ENCODE peak calls at places on chromosomes 7 and 10, in eight cellular contexts. P is osteoblast, H is Panc1, G is cardiac muscle cell, U is uterus, D is upper lobe of left lung, R is astrocyte of the spinal cord, E is nephron progenitor cell. Q is an unnamed sample.

GRCh38 chr7:15801565-15801964 is 115.1 kb upstream of the MEOX2 start:
- DNase-seq in P (peak; percentile 86), H (no peak), G (peak; percentile 6), U (no peak), D (no peak), R (peak; percentile 89), E (no peak), Q (no peak)

GRCh38 chr10:125840406-125840805 is 17.1 kb downstream of the BCCIP start:
- DNase-seq in P (no peak), H (no peak), G (no peak), U (no peak), D (no peak), R (no peak), E (no peak), Q (no peak)

GRCh38 chr7:55206235-55207029 is 158.7 kb upstream of the LANCL2 start:
- DNase-seq in P (no peak), H (no peak), G (no peak), U (no peak), D (no peak), R (peak; percentile 78), E (no peak), Q (no peak)

GRCh38 chr7:22387583-22387982 is 30.6 kb upstream of the RAPGEF5 start:
- DNase-seq in P (peak; percentile 84), H (no peak), G (no peak), U (peak; percentile 20), D (no peak), R (peak; percentile 73), E (no peak), Q (no peak)

GRCh38 chr10:127945335-127945734 is 38.4 kb downstream of the PTPRE start:
- DNase-seq in P (no peak), H (no peak), G (no peak), U (no peak), D (peak; percentile 40), R (peak; percentile 45), E (no peak), Q (no peak)

GRCh38 chr7:23184709-23185354 is 3.0 kb downstream of the NUP42 start:
- DNase-seq in P (peak; percentile 86), H (peak; percentile 42), G (peak; percentile 29), U (peak; percentile 50), D (no peak), R (peak; percentile 36), E (no peak), Q (no peak)

GRCh38 chr7:157527235-157527634 is 190.4 kb downstream of the DNAJB6 start:
- DNase-seq in P (peak; percentile 68), H (no peak), G (no peak), U (no peak), D (no peak), R (no peak), E (no peak), Q (peak; percentile 62)

GRCh38 chr10:117271427-117271826 is 30.5 kb downstream of the SLC18A2 start:
- DNase-seq in P (no peak), H (no peak), G (no peak), U (no peak), D (no peak), R (peak; percentile 10), E (no peak), Q (no peak)

GRCh38 chr10:81108516-81109199 is 571.0 kb downstream of the SH2D4B start:
- DNase-seq in P (no peak), H (no peak), G (no peak), U (no peak), D (no peak), R (no peak), E (no peak), Q (no peak)

GRCh38 chr10:68625316-68625921 is 65.3 kb downstream of the TET1 start:
- DNase-seq in P (peak; percentile 50), H (no peak), G (no peak), U (no peak), D (no peak), R (no peak), E (no peak), Q (no peak)

GRCh38 chr10:37812290-37812689 is 45.1 kb downstream of the ZNF248 start:
- DNase-seq in P (no peak), H (no peak), G (no peak), U (no peak), D (no peak), R (no peak), E (no peak), Q (no peak)

GRCh38 chr10:75926763-75927162 is 495.3 kb downstream of the LRMDA start:
- DNase-seq in P (no peak), H (no peak), G (peak; percentile 62), U (no peak), D (no peak), R (no peak), E (no peak), Q (no peak)

GRCh38 chr7:87506243-87507180 is 31.0 kb upstream of the ABCB4 start:
- DNase-seq in P (no peak), H (no peak), G (no peak), U (no peak), D (no peak), R (peak; percentile 15), E (no peak), Q (no peak)

GRCh38 chr7:158302274-158303070 is 285.2 kb downstream of the PTPRN2 start:
- DNase-seq in P (peak; percentile 44), H (no peak), G (no peak), U (no peak), D (no peak), R (no peak), E (no peak), Q (no peak)

GRCh38 chr10:130484131-130484911 is 348.1 kb downstream of the GLRX3 start:
- DNase-seq in P (peak; percentile 79), H (no peak), G (no peak), U (no peak), D (peak; percentile 12), R (no peak), E (no peak), Q (no peak)

DNA sequence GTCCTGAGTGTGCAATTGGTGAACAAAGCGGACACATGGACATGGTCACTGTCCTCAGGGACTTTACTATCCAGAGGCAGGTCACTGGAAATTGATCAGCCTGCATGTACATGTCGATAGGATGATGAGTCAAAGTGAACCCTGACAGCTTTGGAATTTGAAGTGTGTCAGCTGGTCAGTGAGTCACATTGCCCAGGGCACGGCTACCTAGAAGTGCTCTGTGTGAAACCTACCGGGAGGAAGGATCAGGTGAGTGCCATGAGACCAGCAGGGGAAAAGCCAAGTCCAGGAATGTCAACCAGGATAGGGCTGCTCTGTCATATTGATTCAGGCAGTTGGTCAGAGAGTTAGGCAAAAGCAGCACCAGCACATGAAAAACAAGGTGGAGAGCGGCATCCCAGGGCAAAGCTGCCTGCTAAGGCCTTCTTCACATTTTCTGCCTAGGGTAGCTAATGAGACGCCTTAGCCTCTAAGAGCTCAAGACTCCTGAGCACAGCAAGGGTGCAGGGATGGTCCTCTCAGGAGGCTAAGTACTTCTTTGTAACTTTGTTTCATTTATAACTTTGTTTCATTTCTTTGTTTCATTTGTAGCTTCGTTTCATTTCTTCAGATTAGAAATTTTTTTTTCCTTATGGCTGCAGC is 19.4 kb upstream of the PDCD4 start:
- DNase-seq in P (no peak), H (no peak), G (no peak), U (no peak), D (peak; percentile 75), R (no peak), E (no peak), Q (no peak)
- TF ChIP-seq CTCF in P (no peak), H (no peak), G (no peak), U (no peak), D (no peak), R (no peak), E (no peak), Q (no peak)

GRCh38 chr10:115125505-115125904 is 32.3 kb downstream of the ATRNL1 start:
- DNase-seq in P (no peak), H (no peak), G (no peak), U (no peak), D (no peak), R (no peak), E (no peak), Q (no peak)

DNA sequence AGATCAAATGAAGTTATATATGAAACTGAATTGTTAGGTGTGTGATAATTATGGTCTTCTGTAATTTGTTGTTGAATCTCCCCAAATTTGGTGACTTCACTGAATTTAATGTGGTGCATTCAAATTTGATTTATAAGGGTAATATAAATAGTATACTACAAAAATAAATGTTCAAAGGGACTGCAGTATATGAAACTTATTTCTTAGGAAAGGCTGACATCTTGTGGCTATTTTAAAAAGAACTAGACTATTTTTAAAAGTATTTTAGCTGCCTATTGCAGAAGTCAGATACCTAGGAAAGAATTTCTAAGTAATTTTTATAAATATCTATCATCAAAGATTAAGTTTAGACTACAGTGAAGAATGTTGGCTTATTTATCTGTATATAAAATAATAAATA is 36.6 kb downstream of the ATRNL1 start:
- DNase-seq in P (no peak), H (peak; percentile 20), G (peak; percentile 52), U (no peak), D (no peak), R (peak; percentile 51), E (no peak), Q (no peak)
- TF ChIP-seq CTCF in P (peak; percentile 26), H (no peak), G (peak; percentile 26), U (peak; percentile 50), D (peak; percentile 14), R (no peak), E (peak; percentile 34), Q (peak; percentile 80)

GRCh38 chr10:113108180-113108835 is 158.3 kb downstream of the TCF7L2 start:
- DNase-seq in P (no peak), H (no peak), G (peak; percentile 33), U (no peak), D (peak; percentile 34), R (no peak), E (peak; percentile 63), Q (no peak)
- TF ChIP-seq CTCF in P (peak; percentile 50), H (peak; percentile 96), G (peak; percentile 54), U (peak; percentile 27), D (peak; percentile 39), R (peak; percentile 61), E (peak; percentile 59), Q (peak; percentile 84)

GRCh38 chr10:93751074-93751572 is 6.6 kb upstream of the LGI1 start:
- DNase-seq in P (no peak), H (no peak), G (no peak), U (no peak), D (no peak), R (no peak), E (no peak), Q (no peak)

GRCh38 chr10:93754761-93755160 is 3.0 kb upstream of the LGI1 start:
- DNase-seq in P (no peak), H (no peak), G (no peak), U (no peak), D (no peak), R (no peak), E (no peak), Q (no peak)

GRCh38 chr10:93751832-93752231 is 5.9 kb upstream of the LGI1 start:
- DNase-seq in P (no peak), H (no peak), G (peak; percentile 43), U (no peak), D (no peak), R (peak; percentile 22), E (peak; percentile 44), Q (no peak)

GRCh38 chr10:93753621-93754250 is 4.0 kb upstream of the LGI1 start:
- DNase-seq in P (no peak), H (no peak), G (no peak), U (no peak), D (no peak), R (no peak), E (no peak), Q (no peak)

DNA sequence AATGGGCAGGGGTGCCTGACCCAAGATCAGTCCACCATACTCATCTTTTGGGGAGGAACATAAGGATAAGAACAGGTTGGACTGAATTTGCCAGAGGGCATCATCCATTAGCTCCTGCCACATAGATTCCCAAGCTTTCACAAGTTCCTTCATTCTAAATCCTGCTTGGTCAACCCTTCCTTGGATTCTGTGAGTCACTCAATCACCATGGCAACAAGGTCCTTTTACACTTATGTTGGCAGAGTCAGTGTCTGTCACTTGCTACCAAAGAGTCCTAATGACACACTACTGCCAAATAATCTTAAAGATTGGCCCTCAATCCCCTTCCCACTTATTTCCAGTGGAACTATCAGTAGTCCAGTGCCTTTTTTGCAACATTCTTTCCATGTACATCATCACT is 5.0 kb upstream of the LGI1 start:
- DNase-seq in P (peak; percentile 73), H (peak; percentile 42), G (no peak), U (no peak), D (no peak), R (peak; percentile 42), E (no peak), Q (no peak)
- TF ChIP-seq CTCF in P (no peak), H (no peak), G (no peak), U (no peak), D (no peak), R (no peak), E (no peak), Q (no peak)